ENCODE peak calls at places on chromosomes 7 and 10, in nine cellular contexts. I is RWPE1; H is Caki2; K is nephron progenitor cell; Q is left colon; E is LoVo; D is stimulated activated CD8-positive, alpha-beta memory T cell treated with anti-CD3 and anti-CD28 coated beads, Interleukin-15, amount 100 ng/mL, for 48 hours; R is cardiac fibroblast; W is non-pigmented ciliary epithelial cell. G is an unnamed sample.

GRCh38 chr10:91190388-91190870 is 30.0 kb upstream of the PCGF5 start:
- DNase-seq in D (no peak), R (peak; percentile 81), I (no peak), E (no peak), Q (no peak), W (no peak), H (no peak), K (no peak), G (no peak)

GRCh38 chr10:132980426-132981172 is 38.2 kb upstream of the CFAP46 start:
- DNase-seq in R (no peak), D (no peak), Q (no peak), I (no peak), K (no peak), E (no peak), W (no peak), H (no peak), G (no peak)

GRCh38 chr10:88232978-88233537 is 350.1 kb downstream of the RNLS start:
- DNase-seq in W (no peak), Q (no peak), I (no peak), D (no peak), R (no peak), K (no peak), H (no peak), E (no peak), G (no peak)

GRCh38 chr10:13321576-13321975 is 21.7 kb upstream of the PHYH start:
- DNase-seq in E (no peak), H (no peak), I (no peak), K (no peak), R (no peak), D (no peak), W (no peak), Q (no peak), G (no peak)

GRCh38 chr10:129760003-129760315 is 204.1 kb downstream of the EBF3 start:
- DNase-seq in D (no peak), H (no peak), Q (peak; percentile 14), E (no peak), I (no peak), W (no peak), K (no peak), R (no peak), G (no peak)

GRCh38 chr7:22326181-22326580 is 30.8 kb downstream of the RAPGEF5 start:
- DNase-seq in K (no peak), E (no peak), H (no peak), D (no peak), I (no peak), Q (no peak), R (no peak), W (no peak), G (no peak)

GRCh38 chr7:137760111-137760510 is 86.7 kb downstream of the DGKI start:
- DNase-seq in W (no peak), Q (no peak), I (no peak), H (no peak), R (peak; percentile 17), E (no peak), K (no peak), D (no peak), G (no peak)

GRCh38 chr7:133052826-133053225 is 29.1 kb downstream of the CHCHD3 start:
- DNase-seq in Q (no peak), D (no peak), K (no peak), E (no peak), R (no peak), I (no peak), W (no peak), H (no peak), G (no peak)

GRCh38 chr10:129844191-129844590 is 119.9 kb downstream of the EBF3 start:
- DNase-seq in W (no peak), E (no peak), Q (no peak), I (no peak), D (no peak), K (no peak), R (no peak), H (no peak), G (no peak)

GRCh38 chr10:73975388-73975787 is 22.5 kb upstream of the VCL start:
- DNase-seq in R (no peak), Q (no peak), W (no peak), E (no peak), H (no peak), I (no peak), D (no peak), K (no peak), G (no peak)

GRCh38 chr10:22750131-22750530 is 35.8 kb upstream of the PIP4K2A start:
- DNase-seq in E (no peak), K (no peak), H (no peak), R (peak; percentile 30), W (no peak), I (no peak), Q (no peak), D (no peak), G (no peak)

GRCh38 chr10:128481152-128481551 is 354.9 kb upstream of the MKI67 start:
- DNase-seq in R (no peak), I (no peak), Q (no peak), D (no peak), K (peak; percentile 43), E (no peak), W (no peak), H (no peak), G (no peak)